ENCODE peak calls at places on chromosomes 13 and 19, in seven cellular contexts. One of them, this sample, is unnamed.

GRCh38 chr19:35154535-35155406 is at the start of gene FXYD5:
- DNase-seq in body of pancreas: peak; percentile 55
- DNase-seq in lower lobe of right lung: peak; percentile 84
- DNase-seq in ascending aorta: peak; percentile 48
- DNase-seq in endodermal cell: peak; percentile 87
- DNase-seq in transverse colon: peak; percentile 77
- DNase-seq in B cell: peak; percentile 80
- DNase-seq in this sample: no peak

GRCh38 chr19:23482829-23483228 is 87.6 kb upstream of the ZNF91 start:
- DNase-seq in body of pancreas: no peak
- DNase-seq in lower lobe of right lung: no peak
- DNase-seq in ascending aorta: no peak
- DNase-seq in endodermal cell: no peak
- DNase-seq in transverse colon: no peak
- DNase-seq in B cell: no peak
- DNase-seq in this sample: no peak

GRCh38 chr19:11296264-11296663 is 304 bp downstream of the TSPAN16 start:
- DNase-seq in body of pancreas: no peak
- DNase-seq in lower lobe of right lung: no peak
- DNase-seq in ascending aorta: no peak
- DNase-seq in endodermal cell: no peak
- DNase-seq in transverse colon: no peak
- DNase-seq in B cell: no peak
- DNase-seq in this sample: no peak

GRCh38 chr13:24267283-24267682 is 42.1 kb upstream of the C1QTNF9 start:
- DNase-seq in body of pancreas: no peak
- DNase-seq in lower lobe of right lung: no peak
- DNase-seq in ascending aorta: no peak
- DNase-seq in endodermal cell: no peak
- DNase-seq in transverse colon: no peak
- DNase-seq in B cell: no peak
- DNase-seq in this sample: no peak

GRCh38 chr13:44692173-44692713 is 116.1 kb upstream of the TSC22D1 start:
- DNase-seq in body of pancreas: no peak
- DNase-seq in lower lobe of right lung: no peak
- DNase-seq in ascending aorta: no peak
- DNase-seq in endodermal cell: peak; percentile 49
- DNase-seq in transverse colon: no peak
- DNase-seq in B cell: no peak
- DNase-seq in this sample: no peak

GRCh38 chr13:114132419-114133121 is at the start of gene RASA3:
- DNase-seq in body of pancreas: peak; percentile 85
- DNase-seq in lower lobe of right lung: peak; percentile 80
- DNase-seq in ascending aorta: no peak
- DNase-seq in endodermal cell: peak; percentile 94
- DNase-seq in transverse colon: peak; percentile 84
- DNase-seq in B cell: peak; percentile 94
- DNase-seq in this sample: peak; percentile 72

GRCh38 chr19:7294571-7295212 is 478 bp upstream of the INSR start:
- DNase-seq in body of pancreas: peak; percentile 91
- DNase-seq in lower lobe of right lung: peak; percentile 88
- DNase-seq in ascending aorta: no peak
- DNase-seq in endodermal cell: peak; percentile 75
- DNase-seq in transverse colon: peak; percentile 83
- DNase-seq in B cell: peak; percentile 48
- DNase-seq in this sample: peak; percentile 53

GRCh38 chr13:21986602-21987001 is 315.7 kb downstream of the FGF9 start:
- DNase-seq in body of pancreas: peak; percentile 44
- DNase-seq in lower lobe of right lung: no peak
- DNase-seq in ascending aorta: no peak
- DNase-seq in endodermal cell: no peak
- DNase-seq in transverse colon: peak; percentile 44
- DNase-seq in B cell: no peak
- DNase-seq in this sample: no peak

GRCh38 chr13:31890946-31891345 is 140.6 kb upstream of the FRY start:
- DNase-seq in body of pancreas: no peak
- DNase-seq in lower lobe of right lung: no peak
- DNase-seq in ascending aorta: no peak
- DNase-seq in endodermal cell: no peak
- DNase-seq in transverse colon: no peak
- DNase-seq in B cell: no peak
- DNase-seq in this sample: no peak

GRCh38 chr13:35814573-35814972 is 316.6 kb downstream of the DCLK1 start:
- DNase-seq in body of pancreas: no peak
- DNase-seq in lower lobe of right lung: no peak
- DNase-seq in ascending aorta: no peak
- DNase-seq in endodermal cell: no peak
- DNase-seq in transverse colon: no peak
- DNase-seq in B cell: no peak
- DNase-seq in this sample: no peak

GRCh38 chr19:17847538-17848366 is at the start of gene JAK3:
- DNase-seq in body of pancreas: peak; percentile 29
- DNase-seq in lower lobe of right lung: peak; percentile 65
- DNase-seq in ascending aorta: no peak
- DNase-seq in endodermal cell: peak; percentile 97
- DNase-seq in transverse colon: peak; percentile 78
- DNase-seq in B cell: peak; percentile 82
- DNase-seq in this sample: peak; percentile 53

GRCh38 chr13:44816701-44817684 is 172.3 kb downstream of the NUFIP1 start:
- DNase-seq in body of pancreas: no peak
- DNase-seq in lower lobe of right lung: no peak
- DNase-seq in ascending aorta: no peak
- DNase-seq in endodermal cell: peak; percentile 43
- DNase-seq in transverse colon: no peak
- DNase-seq in B cell: no peak
- DNase-seq in this sample: no peak

GRCh38 chr19:42311612-42312160 is 1.4 kb upstream of the TMEM145 start:
- DNase-seq in body of pancreas: no peak
- DNase-seq in lower lobe of right lung: no peak
- DNase-seq in ascending aorta: no peak
- DNase-seq in endodermal cell: peak; percentile 69
- DNase-seq in transverse colon: no peak
- DNase-seq in B cell: no peak
- DNase-seq in this sample: no peak

GRCh38 chr13:19586904-19587634 is 25.7 kb upstream of the TPTE2 start:
- DNase-seq in body of pancreas: peak; percentile 14
- DNase-seq in lower lobe of right lung: peak; percentile 55
- DNase-seq in ascending aorta: no peak
- DNase-seq in endodermal cell: no peak
- DNase-seq in transverse colon: peak; percentile 55
- DNase-seq in B cell: peak; percentile 56
- DNase-seq in this sample: no peak

GRCh38 chr19:47107953-47108746 is 5.4 kb downstream of the ZC3H4 start:
- DNase-seq in body of pancreas: no peak
- DNase-seq in lower lobe of right lung: no peak
- DNase-seq in ascending aorta: no peak
- DNase-seq in endodermal cell: peak; percentile 51
- DNase-seq in transverse colon: no peak
- DNase-seq in B cell: no peak
- DNase-seq in this sample: no peak

GRCh38 chr13:20980899-20981298 is 78.4 kb upstream of the XPO4 start:
- DNase-seq in body of pancreas: no peak
- DNase-seq in lower lobe of right lung: no peak
- DNase-seq in ascending aorta: no peak
- DNase-seq in endodermal cell: no peak
- DNase-seq in transverse colon: no peak
- DNase-seq in B cell: no peak
- DNase-seq in this sample: no peak

GRCh38 chr19:35107541-35107939 is 8.1 kb upstream of the FXYD3 start:
- DNase-seq in body of pancreas: no peak
- DNase-seq in lower lobe of right lung: no peak
- DNase-seq in ascending aorta: no peak
- DNase-seq in endodermal cell: no peak
- DNase-seq in transverse colon: peak; percentile 78
- DNase-seq in B cell: no peak
- DNase-seq in this sample: no peak

GRCh38 chr13:95784891-95785290 is 108.0 kb downstream of the DNAJC3 start:
- DNase-seq in body of pancreas: no peak
- DNase-seq in lower lobe of right lung: no peak
- DNase-seq in ascending aorta: no peak
- DNase-seq in endodermal cell: no peak
- DNase-seq in transverse colon: no peak
- DNase-seq in B cell: no peak
- DNase-seq in this sample: no peak

GRCh38 chr19:35518313-35518712 is 4.9 kb upstream of the DMKN start:
- DNase-seq in body of pancreas: no peak
- DNase-seq in lower lobe of right lung: no peak
- DNase-seq in ascending aorta: no peak
- DNase-seq in endodermal cell: no peak
- DNase-seq in transverse colon: no peak
- DNase-seq in B cell: no peak
- DNase-seq in this sample: no peak

GRCh38 chr13:50319603-50320296 is 304.5 kb downstream of the KCNRG start:
- DNase-seq in body of pancreas: no peak
- DNase-seq in lower lobe of right lung: no peak
- DNase-seq in ascending aorta: no peak
- DNase-seq in endodermal cell: no peak
- DNase-seq in transverse colon: no peak
- DNase-seq in B cell: no peak
- DNase-seq in this sample: no peak

GRCh38 chr19:7648265-7649014 is 11.5 kb downstream of the STXBP2 start:
- DNase-seq in body of pancreas: no peak
- DNase-seq in lower lobe of right lung: no peak
- DNase-seq in ascending aorta: no peak
- DNase-seq in endodermal cell: no peak
- DNase-seq in transverse colon: no peak
- DNase-seq in B cell: no peak
- DNase-seq in this sample: no peak

GRCh38 chr13:30857018-30857417 is 49.1 kb upstream of the MEDAG start:
- DNase-seq in body of pancreas: no peak
- DNase-seq in lower lobe of right lung: no peak
- DNase-seq in ascending aorta: no peak
- DNase-seq in endodermal cell: no peak
- DNase-seq in transverse colon: no peak
- DNase-seq in B cell: no peak
- DNase-seq in this sample: no peak
- TF ChIP-seq CTCF in body of pancreas: no peak
- TF ChIP-seq CTCF in lower lobe of right lung: no peak
- TF ChIP-seq CTCF in ascending aorta: no peak
- TF ChIP-seq CTCF in endodermal cell: no peak
- TF ChIP-seq CTCF in transverse colon: no peak
- TF ChIP-seq CTCF in B cell: no peak
- TF ChIP-seq CTCF in this sample: no peak

GRCh38 chr19:31346660-31347059 is 2.6 kb downstream of the TSHZ3 start:
- DNase-seq in body of pancreas: no peak
- DNase-seq in lower lobe of right lung: no peak
- DNase-seq in ascending aorta: no peak
- DNase-seq in endodermal cell: no peak
- DNase-seq in transverse colon: no peak
- DNase-seq in B cell: no peak
- DNase-seq in this sample: no peak

GRCh38 chr19:31349160-31349881 is at the start of gene TSHZ3:
- DNase-seq in body of pancreas: peak; percentile 50
- DNase-seq in lower lobe of right lung: peak; percentile 77
- DNase-seq in ascending aorta: no peak
- DNase-seq in endodermal cell: peak; percentile 89
- DNase-seq in transverse colon: peak; percentile 72
- DNase-seq in B cell: peak; percentile 56
- DNase-seq in this sample: peak; percentile 55

GRCh38 chr19:31347356-31347755 is 1.9 kb downstream of the TSHZ3 start:
- DNase-seq in body of pancreas: no peak
- DNase-seq in lower lobe of right lung: no peak
- DNase-seq in ascending aorta: no peak
- DNase-seq in endodermal cell: no peak
- DNase-seq in transverse colon: no peak
- DNase-seq in B cell: no peak
- DNase-seq in this sample: no peak

GRCh38 chr19:31348416-31349159 is 648 bp downstream of the TSHZ3 start:
- DNase-seq in body of pancreas: peak; percentile 17
- DNase-seq in lower lobe of right lung: peak; percentile 56
- DNase-seq in ascending aorta: no peak
- DNase-seq in endodermal cell: peak; percentile 70
- DNase-seq in transverse colon: no peak
- DNase-seq in B cell: no peak
- DNase-seq in this sample: no peak

GRCh38 chr19:31347828-31348314 is 1.4 kb downstream of the TSHZ3 start:
- DNase-seq in body of pancreas: no peak
- DNase-seq in lower lobe of right lung: no peak
- DNase-seq in ascending aorta: no peak
- DNase-seq in endodermal cell: no peak
- DNase-seq in transverse colon: no peak
- DNase-seq in B cell: no peak
- DNase-seq in this sample: no peak
- TF ChIP-seq CTCF in body of pancreas: no peak
- TF ChIP-seq CTCF in lower lobe of right lung: no peak
- TF ChIP-seq CTCF in ascending aorta: no peak
- TF ChIP-seq CTCF in endodermal cell: no peak
- TF ChIP-seq CTCF in transverse colon: no peak
- TF ChIP-seq CTCF in B cell: no peak
- TF ChIP-seq CTCF in this sample: no peak

GRCh38 chr13:77509221-77509620 is 26.3 kb upstream of the SCEL start:
- DNase-seq in body of pancreas: no peak
- DNase-seq in lower lobe of right lung: no peak
- DNase-seq in ascending aorta: no peak
- DNase-seq in endodermal cell: no peak
- DNase-seq in transverse colon: no peak
- DNase-seq in B cell: no peak
- DNase-seq in this sample: no peak

GRCh38 chr13:77503398-77503797 is 32.1 kb upstream of the SCEL start:
- DNase-seq in body of pancreas: no peak
- DNase-seq in lower lobe of right lung: no peak
- DNase-seq in ascending aorta: no peak
- DNase-seq in endodermal cell: no peak
- DNase-seq in transverse colon: no peak
- DNase-seq in B cell: no peak
- DNase-seq in this sample: no peak

GRCh38 chr13:77507931-77508776 is 27.4 kb upstream of the SCEL start:
- DNase-seq in body of pancreas: no peak
- DNase-seq in lower lobe of right lung: no peak
- DNase-seq in ascending aorta: no peak
- DNase-seq in endodermal cell: no peak
- DNase-seq in transverse colon: no peak
- DNase-seq in B cell: no peak
- DNase-seq in this sample: no peak

GRCh38 chr13:77510156-77510555 is 25.4 kb upstream of the SCEL start:
- DNase-seq in body of pancreas: no peak
- DNase-seq in lower lobe of right lung: no peak
- DNase-seq in ascending aorta: no peak
- DNase-seq in endodermal cell: no peak
- DNase-seq in transverse colon: no peak
- DNase-seq in B cell: no peak
- DNase-seq in this sample: no peak

DNA sequence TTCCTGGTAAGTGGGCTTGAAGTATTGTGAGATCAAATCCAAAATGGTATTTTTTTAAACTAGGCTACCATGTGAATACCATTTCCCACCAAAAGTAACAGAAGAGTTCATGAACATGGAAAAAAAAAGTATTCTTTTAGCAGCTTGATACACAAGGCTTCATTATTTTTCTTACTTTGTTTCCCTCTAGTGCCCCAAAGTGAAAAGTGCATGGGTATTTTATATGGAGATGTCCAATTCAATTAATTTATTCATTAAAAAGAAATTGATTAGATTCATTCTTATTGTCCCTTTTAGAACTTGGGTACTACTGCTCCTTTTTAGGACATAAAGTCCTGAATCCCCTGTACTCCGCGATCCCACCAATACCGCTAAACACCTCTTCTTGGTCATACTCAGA is 28.6 kb upstream of the SCEL start:
- DNase-seq in body of pancreas: no peak
- DNase-seq in lower lobe of right lung: no peak
- DNase-seq in ascending aorta: no peak
- DNase-seq in endodermal cell: no peak
- DNase-seq in transverse colon: no peak
- DNase-seq in B cell: no peak
- DNase-seq in this sample: no peak
- TF ChIP-seq CTCF in body of pancreas: no peak
- TF ChIP-seq CTCF in lower lobe of right lung: peak; percentile 22
- TF ChIP-seq CTCF in ascending aorta: no peak
- TF ChIP-seq CTCF in endodermal cell: peak; percentile 44
- TF ChIP-seq CTCF in transverse colon: no peak
- TF ChIP-seq CTCF in B cell: peak; percentile 10
- TF ChIP-seq CTCF in this sample: no peak

GRCh38 chr13:101757446-101758039 is 305.1 kb downstream of the ITGBL1 start:
- DNase-seq in body of pancreas: no peak
- DNase-seq in lower lobe of right lung: no peak
- DNase-seq in ascending aorta: no peak
- DNase-seq in endodermal cell: no peak
- DNase-seq in transverse colon: no peak
- DNase-seq in B cell: peak; percentile 13
- DNase-seq in this sample: no peak
- TF ChIP-seq CTCF in body of pancreas: no peak
- TF ChIP-seq CTCF in lower lobe of right lung: peak; percentile 34
- TF ChIP-seq CTCF in ascending aorta: peak; percentile 46
- TF ChIP-seq CTCF in endodermal cell: peak; percentile 83
- TF ChIP-seq CTCF in transverse colon: peak; percentile 41
- TF ChIP-seq CTCF in B cell: peak; percentile 64
- TF ChIP-seq CTCF in this sample: peak; percentile 63